ENCODE peak calls at places on chromosomes 2 and 18, in four cellular contexts. M is brain microvascular endothelial cell, Q is uterus, S is neural crest cell. P is an unnamed sample.

GRCh38 chr2:125471963-125472362 is 1184.0 kb upstream of the GYPC start:
- DNase-seq in M (peak), Q (no peak), S (peak), P (peak)

GRCh38 chr2:221308507-221309054 is 263.5 kb downstream of the EPHA4 start:
- DNase-seq in M (no peak), Q (no peak), S (no peak), P (no peak)

GRCh38 chr18:78596794-78597193 is 382.8 kb upstream of the SALL3 start:
- DNase-seq in M (no peak), Q (no peak), S (no peak), P (no peak)

GRCh38 chr2:28366149-28366495 is 26.5 kb upstream of the FOSL2 start:
- DNase-seq in M (no peak), Q (no peak), S (no peak), P (no peak)

GRCh38 chr18:36762074-36762473 is 66.7 kb downstream of the TPGS2 start:
- DNase-seq in M (no peak), Q (no peak), S (no peak), P (no peak)

GRCh38 chr2:153873062-153874048 is 1.6 kb downstream of the GALNT13 start:
- DNase-seq in M (no peak), Q (no peak), S (peak), P (no peak)

GRCh38 chr2:9744256-9745004 is 98.8 kb upstream of the TAF1B start:
- DNase-seq in M (no peak), Q (no peak), S (no peak), P (no peak)

GRCh38 chr18:10130626-10131025 is 216.8 kb downstream of the VAPA start:
- DNase-seq in M (no peak), Q (no peak), S (no peak), P (no peak)

GRCh38 chr2:9212010-9212638 is 5.5 kb downstream of the ASAP2 start:
- DNase-seq in M (no peak), Q (no peak), S (no peak), P (no peak)

GRCh38 chr2:184498936-184499335 is 99.4 kb upstream of the ZNF804A start:
- DNase-seq in M (no peak), Q (no peak), S (no peak), P (no peak)

GRCh38 chr2:64108842-64109241 is 35.4 kb downstream of the PELI1 start:
- DNase-seq in M (no peak), Q (no peak), S (no peak), P (no peak)

GRCh38 chr2:226378733-226379132 is 420.9 kb downstream of the IRS1 start:
- DNase-seq in M (peak), Q (no peak), S (no peak), P (no peak)

GRCh38 chr2:228016402-228016801 is 145.0 kb downstream of the DAW1 start:
- DNase-seq in M (no peak), Q (no peak), S (no peak), P (no peak)

GRCh38 chr2:14234911-14235310 is 397.6 kb upstream of the LRATD1 start:
- DNase-seq in M (no peak), Q (no peak), S (no peak), P (no peak)

GRCh38 chr2:217409939-217410820 is 550.3 kb upstream of the TNP1 start:
- DNase-seq in M (no peak), Q (peak), S (no peak), P (peak)

GRCh38 chr2:179701524-179702110 is 159.8 kb downstream of the ZNF385B start:
- DNase-seq in M (no peak), Q (no peak), S (no peak), P (no peak)

GRCh38 chr2:23720705-23721453 is 206.0 kb downstream of the ATAD2B start:
- DNase-seq in M (no peak), Q (no peak), S (no peak), P (no peak)

GRCh38 chr2:118177318-118177717 is 89.0 kb downstream of the INSIG2 start:
- DNase-seq in M (no peak), Q (no peak), S (no peak), P (no peak)

GRCh38 chr18:77250501-77250925 is 865 bp downstream of the GALR1 start:
- DNase-seq in M (no peak), Q (no peak), S (no peak), P (no peak)

GRCh38 chr2:28277466-28277865 is 115.2 kb upstream of the FOSL2 start:
- DNase-seq in M (no peak), Q (no peak), S (no peak), P (no peak)

GRCh38 chr2:187547353-187547979 is 6.8 kb downstream of the TFPI start:
- DNase-seq in M (peak), Q (peak), S (no peak), P (peak)

GRCh38 chr2:193556766-193557470 is 1362.2 kb upstream of the TMEFF2 start:
- DNase-seq in M (peak), Q (no peak), S (no peak), P (no peak)

GRCh38 chr2:43114210-43114609 is 112.2 kb downstream of the ZFP36L2 start:
- DNase-seq in M (no peak), Q (no peak), S (no peak), P (no peak)

DNA sequence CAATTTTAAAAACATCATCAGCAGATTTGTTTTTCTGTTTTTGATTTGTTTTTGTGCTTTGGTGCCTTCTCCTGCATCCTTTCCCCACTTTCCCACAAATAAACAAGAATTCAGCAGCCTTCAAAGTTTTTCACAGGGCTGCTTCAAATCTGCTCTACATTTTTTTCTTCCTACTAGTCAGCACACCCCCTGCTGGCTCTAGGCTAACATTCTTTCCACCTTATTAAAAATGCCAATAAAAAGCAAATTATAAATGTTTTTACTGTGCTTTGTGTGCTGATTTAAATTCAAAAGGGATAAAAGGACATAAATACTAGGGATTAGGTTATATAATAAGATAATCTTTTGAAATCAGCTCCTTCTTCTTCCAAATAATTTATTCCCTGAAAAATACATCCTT is 6.2 kb upstream of the CNTNAP5 start:
- DNase-seq in M (no peak), Q (no peak), S (no peak), P (no peak)
- TF ChIP-seq CTCF in M (no peak), Q (no peak), S (peak), P (no peak)

GRCh38 chr2:20596973-20597867 is 53.7 kb downstream of the HS1BP3 start:
- DNase-seq in M (no peak), Q (peak), S (no peak), P (peak)

GRCh38 chr2:20600756-20601325 is 50.1 kb downstream of the HS1BP3 start:
- DNase-seq in M (no peak), Q (no peak), S (no peak), P (no peak)

GRCh38 chr2:20597868-20598183 is 53.1 kb downstream of the HS1BP3 start:
- DNase-seq in M (no peak), Q (peak), S (no peak), P (no peak)

GRCh38 chr2:20599861-20600461 is 50.9 kb downstream of the HS1BP3 start:
- DNase-seq in M (no peak), Q (peak), S (peak), P (no peak)

GRCh38 chr2:20599001-20599600 is 51.8 kb downstream of the HS1BP3 start:
- DNase-seq in M (no peak), Q (peak), S (no peak), P (no peak)
- TF ChIP-seq CTCF in M (no peak), Q (no peak), S (no peak), P (no peak)

GRCh38 chr2:62745891-62746481 is 40.5 kb downstream of the EHBP1 start:
- DNase-seq in M (no peak), Q (no peak), S (no peak), P (no peak)

GRCh38 chr2:62743506-62743905 is 38.0 kb downstream of the EHBP1 start:
- DNase-seq in M (no peak), Q (no peak), S (no peak), P (no peak)

GRCh38 chr2:62747876-62748275 is 42.4 kb downstream of the EHBP1 start:
- DNase-seq in M (no peak), Q (no peak), S (no peak), P (no peak)

GRCh38 chr2:62744603-62745002 is 39.1 kb downstream of the EHBP1 start:
- DNase-seq in M (no peak), Q (no peak), S (no peak), P (no peak)

DNA sequence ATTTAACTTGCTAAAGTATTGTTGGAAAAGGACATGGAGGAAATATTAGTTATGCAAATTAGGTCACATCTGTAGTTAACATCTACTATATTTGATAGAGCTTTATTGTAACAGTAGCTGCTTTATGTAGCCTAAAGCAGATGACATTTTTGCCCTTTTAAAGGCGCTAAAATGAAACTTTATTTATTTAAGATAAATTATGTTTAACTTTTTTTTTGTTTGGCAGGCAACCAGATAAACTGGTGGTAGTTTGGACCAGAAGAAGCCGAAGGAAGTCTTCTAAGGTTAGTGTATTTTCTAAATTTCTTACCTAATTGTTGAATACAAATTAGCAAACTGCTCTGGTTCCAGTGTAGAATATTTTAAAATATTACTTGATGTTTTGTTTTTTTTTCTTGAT is 41.7 kb downstream of the EHBP1 start:
- DNase-seq in M (no peak), Q (no peak), S (no peak), P (no peak)
- TF ChIP-seq CTCF in M (no peak), Q (no peak), S (no peak), P (no peak)

GRCh38 chr18:79799619-79800352 is 2.0 kb downstream of the KCNG2 start:
- DNase-seq in M (no peak), Q (no peak), S (no peak), P (no peak)
- TF ChIP-seq CTCF in M (no peak), Q (no peak), S (no peak), P (no peak)

GRCh38 chr2:127029652-127030051 is 77.3 kb downstream of the BIN1 start:
- DNase-seq in M (no peak), Q (no peak), S (no peak), P (no peak)

GRCh38 chr2:127025357-127026062 is 81.4 kb downstream of the BIN1 start:
- DNase-seq in M (peak), Q (peak), S (peak), P (peak)

GRCh38 chr2:127023504-127023903 is 83.5 kb downstream of the BIN1 start:
- DNase-seq in M (no peak), Q (no peak), S (no peak), P (no peak)

GRCh38 chr2:127024769-127025356 is 82.1 kb downstream of the BIN1 start:
- DNase-seq in M (peak), Q (peak), S (peak), P (peak)

DNA sequence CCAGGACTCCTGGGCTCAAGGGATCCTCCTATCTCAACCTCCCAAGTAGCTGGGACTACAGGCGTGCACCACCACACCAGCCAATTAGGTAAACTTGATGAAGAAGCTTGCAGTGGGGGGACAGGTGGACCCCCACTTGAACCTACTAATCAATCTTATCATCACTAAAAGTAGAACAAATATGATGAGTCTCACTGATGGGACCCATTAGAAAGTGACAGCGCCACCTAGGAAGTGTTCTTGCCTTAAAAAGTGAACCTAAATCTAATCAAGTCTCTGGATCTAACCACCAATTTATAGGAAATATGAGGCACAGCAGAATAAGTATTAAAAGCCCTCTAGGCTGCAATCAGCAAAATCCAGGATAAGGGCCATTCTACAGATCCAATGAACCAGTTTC is 79.2 kb downstream of the BIN1 start:
- DNase-seq in M (no peak), Q (no peak), S (no peak), P (no peak)
- TF ChIP-seq CTCF in M (peak), Q (no peak), S (no peak), P (no peak)

DNA sequence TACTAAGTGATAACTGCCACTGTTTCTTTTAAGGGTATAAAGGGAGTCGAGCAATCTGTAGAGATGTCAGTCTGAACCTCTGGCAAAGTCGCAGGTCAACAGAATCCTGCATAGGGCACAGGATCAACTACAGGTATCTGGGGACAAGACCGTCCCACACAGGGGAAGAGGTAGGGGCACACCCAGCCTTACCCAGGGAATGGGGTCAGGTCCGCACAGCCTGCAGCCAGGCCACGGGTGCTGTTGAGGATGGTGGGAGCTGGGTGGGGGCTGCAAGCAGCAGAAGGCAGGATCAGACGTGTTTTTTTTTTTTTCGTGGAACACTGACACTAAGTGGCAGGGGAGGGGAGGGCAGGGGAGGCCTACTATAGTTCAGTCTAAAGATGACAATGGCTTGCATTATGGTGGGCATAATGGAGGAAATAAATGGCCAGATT is 41.9 kb downstream of the HDLBP start:
- DNase-seq in M (no peak), Q (no peak), S (no peak), P (no peak)
- TF ChIP-seq CTCF in M (no peak), Q (no peak), S (no peak), P (no peak)

GRCh38 chr2:25955869-25956535 is 26.3 kb downstream of the KIF3C start:
- DNase-seq in M (no peak), Q (no peak), S (no peak), P (no peak)
- TF ChIP-seq CTCF in M (peak), Q (no peak), S (no peak), P (no peak)

GRCh38 chr2:237674731-237675276 is 47.4 kb downstream of the LRRFIP1 start:
- DNase-seq in M (peak), Q (peak), S (peak), P (peak)
- TF ChIP-seq CTCF in M (no peak), Q (peak), S (peak), P (no peak)

GRCh38 chr2:237128026-237128703 is 42.5 kb downstream of the COPS8 start:
- DNase-seq in M (peak), Q (peak), S (no peak), P (peak)
- TF ChIP-seq CTCF in M (peak), Q (no peak), S (no peak), P (no peak)

DNA sequence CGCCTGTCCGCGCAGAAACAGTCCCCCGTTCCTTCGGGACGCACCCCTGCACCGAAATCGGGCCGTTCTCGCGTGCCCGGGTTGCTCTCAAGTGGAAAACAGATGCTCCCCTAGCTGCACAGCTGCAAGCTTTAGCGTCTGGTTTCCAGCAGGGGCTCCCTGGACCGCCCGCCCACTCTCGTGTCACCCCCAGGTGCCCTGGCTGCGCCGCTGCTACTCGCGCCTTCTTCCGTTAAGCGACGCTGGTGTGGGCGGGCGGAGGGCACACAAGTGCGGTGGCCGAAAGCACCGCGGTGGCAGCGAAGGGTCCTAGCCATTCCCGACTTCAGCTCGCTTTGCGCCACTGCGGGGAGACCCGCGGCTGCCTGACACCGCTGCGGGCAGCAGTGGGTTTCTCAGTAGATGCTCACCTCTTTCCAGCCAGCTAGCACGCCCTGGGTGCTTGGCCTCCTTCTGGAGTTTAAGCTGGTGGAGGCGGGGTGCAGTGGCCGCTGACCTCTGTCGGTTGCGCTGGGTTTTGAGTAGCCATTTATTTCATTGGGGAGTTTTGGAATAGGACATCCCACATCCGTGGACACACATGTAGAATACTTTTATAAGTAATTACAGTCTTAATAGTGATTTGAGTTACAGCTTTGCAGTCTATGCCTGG is 806 bp downstream of the ZNF407 start:
- DNase-seq in M (peak), Q (peak), S (peak), P (peak)
- TF ChIP-seq CTCF in M (peak), Q (peak), S (peak), P (no peak)